ENCODE peak calls at places on chromosomes 6 and 20, in seven cellular contexts. One of them, this sample, is unnamed.
A peak's percentile ranks its signal among the peaks of the same experiment; 100 is the strongest.

GRCh38 chr6:157556671-157557430 is 175.9 kb downstream of the ZDHHC14 start:
- DNase-seq in IMR-90: no peak
- DNase-seq in stomach: peak; percentile 76
- DNase-seq in breast epithelium: no peak
- DNase-seq in A549: no peak
- DNase-seq in ovary: no peak
- DNase-seq in sigmoid colon: no peak
- DNase-seq in this sample: no peak

GRCh38 chr6:122014961-122015360 is 384.5 kb upstream of the HSF2 start:
- DNase-seq in IMR-90: peak; percentile 90
- DNase-seq in stomach: no peak
- DNase-seq in breast epithelium: no peak
- DNase-seq in A549: no peak
- DNase-seq in ovary: no peak
- DNase-seq in sigmoid colon: no peak
- DNase-seq in this sample: no peak

GRCh38 chr6:25623874-25624273 is 28.1 kb upstream of the SCGN start:
- DNase-seq in IMR-90: no peak
- DNase-seq in stomach: no peak
- DNase-seq in breast epithelium: no peak
- DNase-seq in A549: no peak
- DNase-seq in ovary: no peak
- DNase-seq in sigmoid colon: no peak
- DNase-seq in this sample: no peak

GRCh38 chr20:38825901-38826625 is 20.6 kb downstream of the PPP1R16B start:
- DNase-seq in IMR-90: peak; percentile 67
- DNase-seq in stomach: no peak
- DNase-seq in breast epithelium: no peak
- DNase-seq in A549: peak; percentile 12
- DNase-seq in ovary: no peak
- DNase-seq in sigmoid colon: no peak
- DNase-seq in this sample: no peak

GRCh38 chr20:10537850-10538480 is 102.9 kb downstream of the SLX4IP start:
- DNase-seq in IMR-90: peak; percentile 73
- DNase-seq in stomach: no peak
- DNase-seq in breast epithelium: no peak
- DNase-seq in A549: no peak
- DNase-seq in ovary: no peak
- DNase-seq in sigmoid colon: no peak
- DNase-seq in this sample: no peak

GRCh38 chr20:40930561-40930960 is 98.1 kb upstream of the TOP1 start:
- DNase-seq in IMR-90: peak; percentile 30
- DNase-seq in stomach: no peak
- DNase-seq in breast epithelium: no peak
- DNase-seq in A549: no peak
- DNase-seq in ovary: no peak
- DNase-seq in sigmoid colon: no peak
- DNase-seq in this sample: no peak

GRCh38 chr6:25883991-25884390 is 9.9 kb upstream of the SLC17A3 start:
- DNase-seq in IMR-90: peak; percentile 1
- DNase-seq in stomach: no peak
- DNase-seq in breast epithelium: no peak
- DNase-seq in A549: peak; percentile 6
- DNase-seq in ovary: no peak
- DNase-seq in sigmoid colon: no peak
- DNase-seq in this sample: no peak

GRCh38 chr6:3749991-3750323 is 1.6 kb downstream of the PXDC1 start:
- DNase-seq in IMR-90: peak; percentile 74
- DNase-seq in stomach: peak; percentile 71
- DNase-seq in breast epithelium: peak; percentile 72
- DNase-seq in A549: no peak
- DNase-seq in ovary: peak; percentile 77
- DNase-seq in sigmoid colon: peak; percentile 91
- DNase-seq in this sample: no peak

GRCh38 chr6:100883347-100883746 is 2.2 kb upstream of the ASCC3 start:
- DNase-seq in IMR-90: no peak
- DNase-seq in stomach: no peak
- DNase-seq in breast epithelium: no peak
- DNase-seq in A549: no peak
- DNase-seq in ovary: no peak
- DNase-seq in sigmoid colon: no peak
- DNase-seq in this sample: no peak

GRCh38 chr6:157800420-157801237 is 22.4 kb upstream of the SNX9 start:
- DNase-seq in IMR-90: peak; percentile 86
- DNase-seq in stomach: no peak
- DNase-seq in breast epithelium: no peak
- DNase-seq in A549: no peak
- DNase-seq in ovary: no peak
- DNase-seq in sigmoid colon: no peak
- DNase-seq in this sample: no peak

GRCh38 chr6:155939253-155939652 is 483.6 kb upstream of the NOX3 start:
- DNase-seq in IMR-90: no peak
- DNase-seq in stomach: no peak
- DNase-seq in breast epithelium: no peak
- DNase-seq in A549: no peak
- DNase-seq in ovary: no peak
- DNase-seq in sigmoid colon: no peak
- DNase-seq in this sample: no peak

GRCh38 chr20:56630506-56631317 is 1.6 kb downstream of the TFAP2C start:
- DNase-seq in IMR-90: no peak
- DNase-seq in stomach: no peak
- DNase-seq in breast epithelium: no peak
- DNase-seq in A549: no peak
- DNase-seq in ovary: no peak
- DNase-seq in sigmoid colon: no peak
- DNase-seq in this sample: no peak

GRCh38 chr6:148203970-148204369 is 138.7 kb upstream of the SASH1 start:
- DNase-seq in IMR-90: peak; percentile 90
- DNase-seq in stomach: no peak
- DNase-seq in breast epithelium: no peak
- DNase-seq in A549: no peak
- DNase-seq in ovary: no peak
- DNase-seq in sigmoid colon: no peak
- DNase-seq in this sample: no peak

GRCh38 chr6:139028658-139029469 is at the start of gene ABRACL:
- DNase-seq in IMR-90: peak; percentile 63
- DNase-seq in stomach: peak; percentile 72
- DNase-seq in breast epithelium: peak; percentile 67
- DNase-seq in A549: peak; percentile 42
- DNase-seq in ovary: peak; percentile 47
- DNase-seq in sigmoid colon: peak; percentile 81
- DNase-seq in this sample: peak; percentile 11

GRCh38 chr6:86949776-86950175 is 12.4 kb downstream of the HTR1E start:
- DNase-seq in IMR-90: no peak
- DNase-seq in stomach: no peak
- DNase-seq in breast epithelium: no peak
- DNase-seq in A549: no peak
- DNase-seq in ovary: no peak
- DNase-seq in sigmoid colon: no peak
- DNase-seq in this sample: no peak

GRCh38 chr20:8399963-8400362 is 267.9 kb downstream of the PLCB1 start:
- DNase-seq in IMR-90: no peak
- DNase-seq in stomach: no peak
- DNase-seq in breast epithelium: no peak
- DNase-seq in A549: no peak
- DNase-seq in ovary: no peak
- DNase-seq in sigmoid colon: no peak
- DNase-seq in this sample: no peak

GRCh38 chr20:36861875-36862801 is 13.8 kb upstream of the TLDC2 start:
- DNase-seq in IMR-90: peak; percentile 83
- DNase-seq in stomach: peak; percentile 52
- DNase-seq in breast epithelium: peak; percentile 95
- DNase-seq in A549: peak; percentile 96
- DNase-seq in ovary: peak; percentile 86
- DNase-seq in sigmoid colon: peak; percentile 98
- DNase-seq in this sample: no peak

GRCh38 chr20:22584630-22584921 is 204 bp upstream of the FOXA2 start:
- DNase-seq in IMR-90: no peak
- DNase-seq in stomach: peak; percentile 92
- DNase-seq in breast epithelium: no peak
- DNase-seq in A549: peak; percentile 98
- DNase-seq in ovary: no peak
- DNase-seq in sigmoid colon: no peak
- DNase-seq in this sample: no peak

GRCh38 chr20:22585786-22586493 is 1.6 kb upstream of the FOXA2 start:
- DNase-seq in IMR-90: no peak
- DNase-seq in stomach: no peak
- DNase-seq in breast epithelium: no peak
- DNase-seq in A549: peak; percentile 19
- DNase-seq in ovary: no peak
- DNase-seq in sigmoid colon: no peak
- DNase-seq in this sample: no peak

GRCh38 chr20:22583773-22584629 is at the start of gene FOXA2:
- DNase-seq in IMR-90: no peak
- DNase-seq in stomach: peak; percentile 85
- DNase-seq in breast epithelium: no peak
- DNase-seq in A549: peak; percentile 75
- DNase-seq in ovary: no peak
- DNase-seq in sigmoid colon: no peak
- DNase-seq in this sample: no peak

GRCh38 chr20:22586645-22587310 is 2.4 kb upstream of the FOXA2 start:
- DNase-seq in IMR-90: no peak
- DNase-seq in stomach: peak; percentile 79
- DNase-seq in breast epithelium: no peak
- DNase-seq in A549: peak; percentile 83
- DNase-seq in ovary: no peak
- DNase-seq in sigmoid colon: no peak
- DNase-seq in this sample: no peak

GRCh38 chr20:22584922-22585785 is 782 bp upstream of the FOXA2 start:
- DNase-seq in IMR-90: no peak
- DNase-seq in stomach: peak; percentile 57
- DNase-seq in breast epithelium: no peak
- DNase-seq in A549: peak; percentile 95
- DNase-seq in ovary: no peak
- DNase-seq in sigmoid colon: no peak
- DNase-seq in this sample: no peak
- H3K27ac ChIP-seq in IMR-90: no peak overlapping the region
- H3K27ac ChIP-seq in stomach: peak overlapping the region; percentile 93
- H3K27ac ChIP-seq in breast epithelium: no peak overlapping the region
- H3K27ac ChIP-seq in A549: peak overlapping the region; percentile 96
- H3K27ac ChIP-seq in ovary: no peak overlapping the region
- H3K27ac ChIP-seq in sigmoid colon: no peak overlapping the region
- H3K27ac ChIP-seq in this sample: no peak overlapping the region

DNA sequence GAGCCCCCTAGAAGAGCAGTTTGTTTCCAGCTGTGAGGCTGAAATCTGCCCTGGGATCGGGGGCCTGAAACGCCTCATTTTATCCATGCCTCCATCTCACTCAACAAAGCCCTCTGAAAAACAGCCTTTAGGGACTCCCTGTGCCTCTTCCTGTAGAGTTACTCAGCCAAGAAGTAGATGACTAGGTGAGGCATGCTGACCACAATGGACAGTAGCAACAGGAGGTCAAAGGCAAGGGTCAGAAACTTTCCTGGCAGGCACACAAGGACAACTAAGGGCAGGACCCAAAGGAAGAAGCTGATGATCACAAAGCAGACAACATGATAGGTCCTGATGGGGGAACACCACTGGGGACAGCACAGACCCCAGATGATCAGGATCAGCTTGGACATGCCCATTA is 12.8 kb downstream of the MAS1L start:
- DNase-seq in IMR-90: no peak
- DNase-seq in stomach: no peak
- DNase-seq in breast epithelium: no peak
- DNase-seq in A549: no peak
- DNase-seq in ovary: no peak
- DNase-seq in sigmoid colon: no peak
- DNase-seq in this sample: no peak
- TF ChIP-seq POLR2A in IMR-90: no peak
- TF ChIP-seq POLR2A in stomach: no peak
- TF ChIP-seq POLR2A in breast epithelium: no peak
- TF ChIP-seq POLR2A in A549: no peak
- TF ChIP-seq POLR2A in ovary: no peak
- TF ChIP-seq POLR2A in sigmoid colon: no peak
- TF ChIP-seq POLR2A in this sample: no peak

DNA sequence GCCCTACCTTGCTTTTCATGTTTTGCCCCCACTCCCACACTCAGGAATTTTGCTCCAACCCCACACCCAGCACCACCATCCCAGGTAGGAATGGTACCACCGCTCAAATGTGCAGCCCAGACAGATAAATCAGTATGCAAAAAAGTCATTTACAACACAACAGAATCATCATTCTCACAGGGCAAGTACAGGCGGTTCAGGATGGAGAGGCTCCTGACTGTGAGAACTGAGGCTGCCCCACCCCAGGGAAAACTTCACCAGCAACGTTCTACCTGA is 31.1 kb downstream of the TRAM2 start:
- DNase-seq in IMR-90: no peak
- DNase-seq in stomach: no peak
- DNase-seq in breast epithelium: no peak
- DNase-seq in A549: no peak
- DNase-seq in ovary: no peak
- DNase-seq in sigmoid colon: no peak
- DNase-seq in this sample: no peak
- H3K27ac ChIP-seq in IMR-90: peak overlapping the region; percentile 79
- H3K27ac ChIP-seq in stomach: peak overlapping the region; percentile 73
- H3K27ac ChIP-seq in breast epithelium: peak overlapping the region; percentile 83
- H3K27ac ChIP-seq in A549: peak overlapping the region; percentile 85
- H3K27ac ChIP-seq in ovary: peak overlapping the region; percentile 64
- H3K27ac ChIP-seq in sigmoid colon: no peak overlapping the region
- H3K27ac ChIP-seq in this sample: no peak overlapping the region

GRCh38 chr20:15578059-15578458 is 995.2 kb downstream of the KIF16B start:
- DNase-seq in IMR-90: no peak
- DNase-seq in stomach: no peak
- DNase-seq in breast epithelium: no peak
- DNase-seq in A549: no peak
- DNase-seq in ovary: no peak
- DNase-seq in sigmoid colon: no peak
- DNase-seq in this sample: no peak

GRCh38 chr20:15584507-15584906 is 988.7 kb downstream of the KIF16B start:
- DNase-seq in IMR-90: no peak
- DNase-seq in stomach: no peak
- DNase-seq in breast epithelium: no peak
- DNase-seq in A549: no peak
- DNase-seq in ovary: no peak
- DNase-seq in sigmoid colon: no peak
- DNase-seq in this sample: no peak

GRCh38 chr20:15576401-15576800 is 996.8 kb downstream of the KIF16B start:
- DNase-seq in IMR-90: peak; percentile 26
- DNase-seq in stomach: no peak
- DNase-seq in breast epithelium: no peak
- DNase-seq in A549: no peak
- DNase-seq in ovary: no peak
- DNase-seq in sigmoid colon: no peak
- DNase-seq in this sample: no peak

GRCh38 chr20:15582146-15582776 is 991.0 kb downstream of the KIF16B start:
- DNase-seq in IMR-90: peak; percentile 57
- DNase-seq in stomach: no peak
- DNase-seq in breast epithelium: no peak
- DNase-seq in A549: no peak
- DNase-seq in ovary: no peak
- DNase-seq in sigmoid colon: no peak
- DNase-seq in this sample: no peak

DNA sequence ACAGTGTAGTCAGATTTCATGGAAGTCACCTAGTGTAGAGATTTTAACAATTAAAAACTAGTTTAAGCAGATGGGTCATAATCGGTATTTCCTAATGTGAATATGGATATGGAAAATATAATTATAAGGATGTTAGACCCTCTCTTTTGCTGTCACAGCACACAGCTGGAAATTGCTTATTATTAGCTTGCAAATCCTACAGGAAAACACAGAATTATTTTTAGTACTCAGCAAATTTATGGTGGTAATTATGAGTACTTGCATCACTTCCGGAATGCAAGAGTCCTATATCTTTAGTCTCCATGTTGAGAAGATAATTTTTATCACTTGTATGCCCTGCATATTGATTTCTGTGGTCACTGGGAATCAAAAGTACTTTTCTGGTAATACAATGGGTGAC is 993.5 kb downstream of the KIF16B start:
- DNase-seq in IMR-90: no peak
- DNase-seq in stomach: no peak
- DNase-seq in breast epithelium: no peak
- DNase-seq in A549: no peak
- DNase-seq in ovary: no peak
- DNase-seq in sigmoid colon: no peak
- DNase-seq in this sample: no peak
- TF ChIP-seq POLR2A in IMR-90: no peak
- TF ChIP-seq POLR2A in stomach: no peak
- TF ChIP-seq POLR2A in breast epithelium: no peak
- TF ChIP-seq POLR2A in A549: no peak
- TF ChIP-seq POLR2A in ovary: no peak
- TF ChIP-seq POLR2A in sigmoid colon: no peak
- TF ChIP-seq POLR2A in this sample: no peak

This sample was measured in esophagus squamous epithelium.